ENCODE peak calls at places on chromosome 20, in eight cellular contexts. C, H, E, T, S, N, Q and W are unnamed samples. For H3K4me1, the result is how much of the 10 kb centered on the place peaks cover.

GRCh38 chr20:11207749-11208502 is 534.1 kb upstream of the JAG1 start:
- DNase-seq in C (no peak), H (peak), E (no peak), T (peak), S (no peak), N (no peak), Q (no peak), W (no peak)

GRCh38 chr20:34842143-34842542 is 16.7 kb upstream of the NCOA6 start:
- DNase-seq in C (no peak), H (no peak), E (no peak), T (no peak), S (no peak), N (no peak), Q (no peak), W (no peak)

GRCh38 chr20:56440346-56441007 is 27.9 kb upstream of the RTF2 start:
- DNase-seq in C (no peak), H (no peak), E (peak), T (no peak), S (no peak), N (peak), Q (no peak), W (no peak)

GRCh38 chr20:25863536-25864325 is 167.1 kb upstream of the ZNF337 start:
- DNase-seq in C (peak), H (peak), E (no peak), T (no peak), S (peak), N (no peak), Q (no peak), W (peak)

GRCh38 chr20:61360296-61360695 is 108.2 kb downstream of the CDH4 start:
- DNase-seq in C (no peak), H (no peak), E (no peak), T (no peak), S (no peak), N (no peak), Q (no peak), W (no peak)

GRCh38 chr20:17885076-17885475 is 83.5 kb downstream of the SNX5 start:
- DNase-seq in C (no peak), H (no peak), E (peak), T (no peak), S (no peak), N (no peak), Q (no peak), W (no peak)

GRCh38 chr20:24389686-24390085 is 79.7 kb upstream of the SYNDIG1 start:
- DNase-seq in C (no peak), H (no peak), E (no peak), T (no peak), S (no peak), N (no peak), Q (no peak), W (no peak)

GRCh38 chr20:33169176-33169794 is 1.3 kb downstream of the BPIFA2 start:
- DNase-seq in C (no peak), H (peak), E (no peak), T (no peak), S (no peak), N (no peak), Q (peak), W (no peak)

GRCh38 chr20:37384683-37385174 is 38.8 kb downstream of the SRC start:
- DNase-seq in C (peak), H (no peak), E (peak), T (peak), S (no peak), N (no peak), Q (peak), W (peak)

GRCh38 chr20:34772437-34772836 is 53.0 kb downstream of the NCOA6 start:
- DNase-seq in C (no peak), H (no peak), E (no peak), T (no peak), S (no peak), N (no peak), Q (no peak), W (no peak)

GRCh38 chr20:24993337-24994185 is 1.0 kb upstream of the APMAP start:
- DNase-seq in C (no peak), H (peak), E (peak), T (no peak), S (peak), N (no peak), Q (peak), W (peak)

GRCh38 chr20:11350126-11351005 is 567.3 kb upstream of the BTBD3 start:
- DNase-seq in C (no peak), H (no peak), E (no peak), T (no peak), S (no peak), N (no peak), Q (no peak), W (peak)

GRCh38 chr20:5356921-5357320 is 40.2 kb upstream of the PROKR2 start:
- DNase-seq in C (no peak), H (no peak), E (no peak), T (no peak), S (no peak), N (no peak), Q (no peak), W (no peak)

GRCh38 chr20:64236137-64237088 is 19.1 kb upstream of the PCMTD2 start:
- DNase-seq in C (no peak), H (peak), E (peak), T (no peak), S (no peak), N (no peak), Q (no peak), W (peak)

GRCh38 chr20:1631309-1632227 is 11.8 kb upstream of the SIRPB1 start:
- DNase-seq in C (no peak), H (no peak), E (no peak), T (no peak), S (no peak), N (no peak), Q (no peak), W (no peak)

GRCh38 chr20:6735913-6736845 is 31.3 kb upstream of the BMP2 start:
- DNase-seq in C (no peak), H (no peak), E (no peak), T (peak), S (no peak), N (no peak), Q (no peak), W (no peak)

GRCh38 chr20:38997622-38998021 is 35.5 kb downstream of the DHX35 start:
- DNase-seq in C (no peak), H (no peak), E (no peak), T (no peak), S (no peak), N (peak), Q (no peak), W (no peak)

GRCh38 chr20:13800728-13801134 is 15.9 kb downstream of the NDUFAF5 start:
- DNase-seq in C (peak), H (peak), E (peak), T (peak), S (peak), N (no peak), Q (no peak), W (no peak)

GRCh38 chr20:2022163-2022562 is 28.3 kb upstream of the PDYN start:
- DNase-seq in C (no peak), H (no peak), E (no peak), T (no peak), S (no peak), N (no peak), Q (no peak), W (no peak)

GRCh38 chr20:25304025-25304549 is 56.2 kb downstream of the PYGB start:
- DNase-seq in C (no peak), H (no peak), E (no peak), T (no peak), S (no peak), N (no peak), Q (no peak), W (peak)

GRCh38 chr20:60095456-60095855 is 137.2 kb downstream of the CDH26 start:
- DNase-seq in C (no peak), H (no peak), E (peak), T (no peak), S (peak), N (no peak), Q (no peak), W (no peak)

GRCh38 chr20:44495257-44495656 is 19.6 kb downstream of the TTPAL start:
- DNase-seq in C (no peak), H (peak), E (no peak), T (no peak), S (no peak), N (no peak), Q (no peak), W (no peak)

GRCh38 chr20:46283426-46283825 is 24.9 kb downstream of the CDH22 start:
- DNase-seq in C (no peak), H (no peak), E (no peak), T (no peak), S (no peak), N (no peak), Q (no peak), W (no peak)

GRCh38 chr20:49323622-49324238 is 45.9 kb upstream of the ZNFX1 start:
- DNase-seq in C (peak), H (peak), E (no peak), T (no peak), S (no peak), N (no peak), Q (no peak), W (no peak)

GRCh38 chr20:48949304-48950170 is 28.0 kb downstream of the ARFGEF2 start:
- DNase-seq in C (no peak), H (peak), E (no peak), T (peak), S (no peak), N (no peak), Q (peak), W (peak)

GRCh38 chr20:23924751-23925150 is 45.2 kb upstream of the CST5 start:
- DNase-seq in C (no peak), H (no peak), E (no peak), T (no peak), S (no peak), N (no peak), Q (no peak), W (no peak)

DNA sequence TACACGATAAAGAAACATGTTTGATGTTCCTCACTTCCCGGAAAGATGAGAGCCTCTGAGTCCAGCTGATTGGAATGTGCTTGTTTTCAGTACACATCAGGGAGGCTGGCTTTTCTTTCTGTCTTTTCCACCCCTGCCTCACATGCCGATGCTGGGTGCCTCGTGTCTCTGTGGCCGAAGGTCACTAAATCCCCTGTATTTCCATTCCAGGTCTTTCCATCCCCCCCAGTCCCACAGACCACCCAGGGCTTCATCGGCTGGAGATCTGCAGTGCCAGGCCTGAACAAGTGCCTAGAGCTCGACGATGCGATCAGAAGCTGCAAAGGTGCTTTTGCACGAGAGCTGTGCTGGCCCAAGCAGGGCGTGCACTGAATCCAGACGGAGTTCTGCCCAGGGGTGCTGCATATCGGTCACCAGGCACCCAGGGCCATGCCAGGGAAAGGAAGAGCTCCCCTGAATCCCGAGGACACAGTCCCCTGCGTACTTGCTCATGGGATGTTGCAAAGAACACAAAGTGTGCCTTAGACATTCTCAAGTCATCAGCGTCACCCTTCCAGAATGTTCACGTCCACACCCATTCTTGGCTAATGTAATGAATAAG is 67.9 kb downstream of the ANKRD60 start:
- DNase-seq in C (no peak), H (no peak), E (no peak), T (no peak), S (no peak), N (no peak), Q (no peak), W (no peak)
- TF ChIP-seq EP300 in C (no peak), H (no peak), E (no peak), T (no peak), S (no peak), N (no peak), Q (no peak), W (no peak)

GRCh38 chr20:53020376-53020775 is 48.2 kb downstream of the TSHZ2 start:
- DNase-seq in C (no peak), H (no peak), E (no peak), T (no peak), S (no peak), N (no peak), Q (no peak), W (no peak)
- TF ChIP-seq POLR2AphosphoS5 in C (no peak), H (no peak), E (no peak), T (no peak), S (no peak), N (no peak), Q (no peak), W (no peak)

GRCh38 chr20:41050361-41051019 is 21.9 kb downstream of the TOP1 start:
- DNase-seq in C (no peak), H (no peak), E (no peak), T (no peak), S (no peak), N (no peak), Q (no peak), W (no peak)

GRCh38 chr20:41047279-41047974 is 18.8 kb downstream of the TOP1 start:
- DNase-seq in C (no peak), H (no peak), E (no peak), T (no peak), S (no peak), N (no peak), Q (no peak), W (no peak)

GRCh38 chr20:41047975-41048305 is 19.3 kb downstream of the TOP1 start:
- DNase-seq in C (no peak), H (no peak), E (no peak), T (no peak), S (no peak), N (no peak), Q (no peak), W (no peak)

GRCh38 chr20:41049451-41049850 is 20.8 kb downstream of the TOP1 start:
- DNase-seq in C (no peak), H (no peak), E (no peak), T (no peak), S (no peak), N (no peak), Q (no peak), W (no peak)

GRCh38 chr20:41048475-41049242 is 20.0 kb downstream of the TOP1 start:
- DNase-seq in C (no peak), H (no peak), E (no peak), T (no peak), S (no peak), N (no peak), Q (no peak), W (no peak)
- H3K4me1 ChIP-seq in C (under half), H (half or more), E (half or more), T (half or more), S (half or more), N (under half), Q (under half), W (half or more)

GRCh38 chr20:19045366-19045765 is 167.1 kb upstream of the SLC24A3 start:
- DNase-seq in C (no peak), H (no peak), E (no peak), T (no peak), S (no peak), N (no peak), Q (no peak), W (no peak)

GRCh38 chr20:19047951-19048296 is 164.5 kb upstream of the SLC24A3 start:
- DNase-seq in C (no peak), H (no peak), E (no peak), T (no peak), S (no peak), N (no peak), Q (no peak), W (no peak)

GRCh38 chr20:19048898-19049889 is 163.2 kb upstream of the SLC24A3 start:
- DNase-seq in C (no peak), H (no peak), E (peak), T (no peak), S (no peak), N (no peak), Q (no peak), W (no peak)

GRCh38 chr20:19047040-19047950 is 165.1 kb upstream of the SLC24A3 start:
- DNase-seq in C (no peak), H (no peak), E (no peak), T (peak), S (peak), N (no peak), Q (no peak), W (no peak)
- TF ChIP-seq EP300 in C (no peak), H (no peak), E (no peak), T (no peak), S (no peak), N (no peak), Q (no peak), W (no peak)

GRCh38 chr20:47334022-47334551 is 22.4 kb downstream of the ZMYND8 start:
- DNase-seq in C (no peak), H (peak), E (no peak), T (no peak), S (no peak), N (no peak), Q (no peak), W (no peak)

GRCh38 chr20:47335251-47336012 is 21.1 kb downstream of the ZMYND8 start:
- DNase-seq in C (no peak), H (no peak), E (no peak), T (no peak), S (no peak), N (no peak), Q (no peak), W (no peak)

GRCh38 chr20:47337413-47337812 is 19.1 kb downstream of the ZMYND8 start:
- DNase-seq in C (no peak), H (no peak), E (no peak), T (no peak), S (no peak), N (no peak), Q (no peak), W (no peak)

GRCh38 chr20:47338131-47338628 is 18.3 kb downstream of the ZMYND8 start:
- DNase-seq in C (no peak), H (no peak), E (no peak), T (no peak), S (no peak), N (no peak), Q (no peak), W (no peak)

DNA sequence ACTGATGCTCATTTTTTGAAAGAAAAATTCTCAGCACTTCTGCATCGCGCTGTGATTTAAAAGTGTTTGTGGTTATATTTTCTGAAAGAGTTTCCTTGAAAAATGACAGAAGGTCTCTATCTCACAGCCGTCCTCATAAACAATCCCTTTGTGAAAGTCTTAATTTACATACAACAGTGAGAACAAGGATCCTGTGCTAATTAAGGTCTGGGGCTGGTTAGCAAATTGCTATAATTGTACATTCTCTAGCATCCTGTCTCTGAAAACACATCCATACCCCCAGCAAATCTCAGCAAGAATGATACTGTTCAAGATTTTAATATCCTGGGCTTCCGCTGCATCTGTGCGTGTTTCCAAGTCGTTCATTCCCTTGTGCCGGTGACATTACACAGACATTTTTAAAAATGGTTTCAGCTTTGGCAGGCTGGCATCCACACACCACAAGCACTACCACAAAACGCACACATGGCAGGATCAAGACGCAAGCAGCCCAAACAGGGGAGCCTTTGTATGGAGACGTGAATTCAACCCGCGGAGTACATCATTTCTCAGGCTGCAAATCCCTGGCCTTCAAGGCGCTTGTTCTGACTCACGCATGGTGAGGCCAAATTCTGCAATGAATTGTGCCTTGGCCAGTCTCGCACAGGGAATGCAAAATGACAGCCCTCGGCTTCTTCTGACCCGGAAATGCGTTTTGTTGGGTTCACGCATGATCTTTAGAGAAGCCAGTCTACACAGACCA is 20.3 kb downstream of the ZMYND8 start:
- DNase-seq in C (no peak), H (no peak), E (peak), T (no peak), S (no peak), N (no peak), Q (no peak), W (no peak)
- TF ChIP-seq POLR2AphosphoS5 in C (no peak), H (no peak), E (peak), T (peak), S (no peak), N (no peak), Q (no peak), W (no peak)

GRCh38 chr20:50410343-50410742 is 99.8 kb upstream of the PTPN1 start:
- DNase-seq in C (no peak), H (no peak), E (no peak), T (no peak), S (no peak), N (no peak), Q (no peak), W (no peak)
- H3K4me1 ChIP-seq in C (under half), H (half or more), E (under half), T (under half), S (under half), N (under half), Q (under half), W (under half)

GRCh38 chr20:50991076-50991475 is 31.8 kb downstream of the KCNG1 start:
- DNase-seq in C (no peak), H (no peak), E (no peak), T (no peak), S (no peak), N (no peak), Q (no peak), W (no peak)
- TF ChIP-seq EP300 in C (no peak), H (no peak), E (no peak), T (no peak), S (no peak), N (no peak), Q (no peak), W (no peak)

GRCh38 chr20:16173044-16173443 is 400.2 kb downstream of the KIF16B start:
- DNase-seq in C (no peak), H (no peak), E (no peak), T (no peak), S (no peak), N (no peak), Q (no peak), W (no peak)
- TF ChIP-seq POLR2AphosphoS5 in C (no peak), H (no peak), E (no peak), T (no peak), S (no peak), N (no peak), Q (no peak), W (no peak)

GRCh38 chr20:62804632-62805364 is at the start of gene OGFR:
- DNase-seq in C (peak), H (no peak), E (peak), T (peak), S (no peak), N (no peak), Q (peak), W (peak)
- H3K4me1 ChIP-seq in C (under half), H (under half), E (under half), T (under half), S (under half), N (under half), Q (under half), W (under half)